ENCODE peak calls at places on chromosomes 2 and 18, in seven cellular contexts. O is neural progenitor cell, G is fibroblast of lung, F is H9, W is HepG2, V is WERI-Rb-1, B is IMR-90. L is an unnamed sample. For H3K27me3, the result is how much of the 10 kb centered on the place peaks cover.

GRCh38 chr2:38432827-38433606 is 55.9 kb upstream of the ATL2 start:
- DNase-seq in O (no peak), B (no peak), G (no peak), V (peak), F (no peak), W (peak), L (peak)

GRCh38 chr2:149278146-149278878 is 52.1 kb upstream of the LYPD6 start:
- DNase-seq in G (peak), B (no peak), O (no peak), V (no peak), W (no peak), F (no peak), L (peak)

GRCh38 chr2:239180526-239181073 is 220.2 kb downstream of the HDAC4 start:
- DNase-seq in G (no peak), W (no peak), V (no peak), O (no peak), F (no peak), B (no peak), L (no peak)

GRCh38 chr2:164721425-164721824 is 100.1 kb upstream of the GRB14 start:
- DNase-seq in O (no peak), G (no peak), B (no peak), F (no peak), V (no peak), W (no peak), L (no peak)

GRCh38 chr18:32010124-32010745 is 8.4 kb upstream of the RNF125 start:
- DNase-seq in O (no peak), W (no peak), G (no peak), V (no peak), B (no peak), F (peak), L (peak)

GRCh38 chr2:237306083-237306786 is 107.7 kb downstream of the COL6A3 start:
- DNase-seq in B (peak), O (no peak), V (no peak), W (no peak), G (peak), F (no peak), L (no peak)

GRCh38 chr2:71777946-71778345 is 324.6 kb downstream of the DYSF start:
- DNase-seq in B (no peak), F (no peak), W (no peak), G (no peak), O (no peak), V (no peak), L (no peak)

GRCh38 chr18:63882333-63883141 is 5.0 kb upstream of the SERPINB2 start:
- DNase-seq in O (no peak), B (peak), G (peak), F (no peak), V (no peak), W (no peak), L (no peak)

GRCh38 chr2:241161646-241162281 is 11.5 kb downstream of the PPP1R7 start:
- DNase-seq in B (peak), O (no peak), F (no peak), W (no peak), V (no peak), G (peak), L (peak)

GRCh38 chr2:240155080-240156025 is 14.9 kb upstream of the OTOS start:
- DNase-seq in O (peak), G (no peak), V (no peak), B (peak), W (no peak), F (no peak), L (no peak)

GRCh38 chr18:13260927-13261471 is 42.4 kb downstream of the LDLRAD4 start:
- DNase-seq in V (no peak), F (no peak), B (no peak), G (no peak), O (no peak), W (no peak), L (no peak)

GRCh38 chr2:213119061-213119809 is 32.2 kb downstream of the IKZF2 start:
- DNase-seq in B (peak), O (no peak), G (peak), F (no peak), V (no peak), W (no peak), L (no peak)

GRCh38 chr18:24600076-24600654 is 139.7 kb downstream of the HRH4 start:
- DNase-seq in V (peak), F (no peak), W (peak), B (peak), G (peak), O (peak), L (peak)

DNA sequence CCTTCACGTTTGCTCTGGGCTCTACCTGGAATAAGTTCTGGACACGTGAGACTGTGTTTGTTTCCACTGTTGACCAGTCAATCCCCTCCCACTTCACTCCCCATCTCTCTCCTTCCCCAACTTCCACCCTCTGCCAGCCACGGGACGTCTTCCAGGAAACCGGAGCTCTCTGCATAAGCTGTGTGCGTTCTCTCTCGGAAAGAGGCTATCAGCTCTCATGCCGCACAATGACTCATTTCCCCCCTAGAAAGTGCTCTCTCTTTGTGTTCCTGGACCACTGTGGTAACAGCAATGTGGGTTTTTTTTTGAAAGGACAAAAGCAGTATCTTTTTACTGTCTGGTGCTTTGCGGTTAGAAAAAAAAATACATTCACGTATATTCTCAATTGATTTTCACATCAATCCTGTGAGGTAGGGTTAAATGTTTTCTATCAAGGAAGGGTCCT is 10.2 kb downstream of the PROKR1 start:
- DNase-seq in V (no peak), F (no peak), G (peak), O (no peak), B (peak), W (no peak), L (peak)
- H3K27me3 ChIP-seq in V (under half), F (under half), G (under half), O (under half), B (under half), W (under half), L (under half)

GRCh38 chr2:8488001-8488738 is 193.7 kb upstream of the ID2 start:
- DNase-seq in W (no peak), F (no peak), V (no peak), O (peak), B (no peak), G (no peak), L (no peak)
- H3K27me3 ChIP-seq in W (under half), F (under half), V (under half), O (under half), B (under half), G (under half), L (under half)

GRCh38 chr2:166675553-166675952 is 181.5 kb upstream of the SCN7A start:
- DNase-seq in G (no peak), F (no peak), B (no peak), O (no peak), V (no peak), W (no peak), L (no peak)

GRCh38 chr2:166665991-166666940 is 172.2 kb upstream of the SCN7A start:
- DNase-seq in O (no peak), V (no peak), G (peak), W (no peak), F (no peak), B (peak), L (no peak)

GRCh38 chr2:166671831-166672230 is 177.8 kb upstream of the SCN7A start:
- DNase-seq in W (no peak), O (no peak), B (peak), F (no peak), G (no peak), V (no peak), L (no peak)

DNA sequence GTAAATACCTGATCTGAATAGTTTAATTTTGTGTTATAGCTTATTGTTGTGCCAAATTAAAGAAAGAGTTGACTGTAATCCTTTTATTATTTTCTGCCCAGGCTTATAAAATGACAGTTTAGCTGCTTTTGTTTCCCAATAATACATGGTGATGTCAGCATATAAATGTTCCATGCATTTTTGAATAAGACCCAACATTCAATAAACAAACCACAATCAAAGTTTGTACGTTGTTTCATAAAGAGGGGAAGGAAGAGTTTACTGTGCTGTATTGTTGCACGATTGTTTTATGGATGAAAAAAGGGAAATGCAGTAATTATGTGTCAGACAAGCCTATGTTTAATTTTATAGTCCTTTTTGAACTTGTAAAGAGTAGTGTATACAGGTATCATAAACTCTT is 177.2 kb upstream of the SCN7A start:
- DNase-seq in W (no peak), B (peak), G (peak), F (no peak), V (no peak), O (no peak), L (no peak)
- H3K27me3 ChIP-seq in W (under half), B (under half), G (under half), F (under half), V (under half), O (under half), L (under half)

GRCh38 chr2:27264253-27264752 is 1.5 kb upstream of the SLC30A3 start:
- DNase-seq in B (no peak), V (peak), G (no peak), W (no peak), F (peak), O (peak), L (no peak)

GRCh38 chr2:27261241-27261925 is 1.5 kb downstream of the SLC30A3 start:
- DNase-seq in F (no peak), V (no peak), G (no peak), B (no peak), O (no peak), W (no peak), L (no peak)

GRCh38 chr2:27263287-27264252 is 723 bp upstream of the SLC30A3 start:
- DNase-seq in F (no peak), O (peak), W (no peak), G (no peak), V (peak), B (no peak), L (no peak)

GRCh38 chr2:27261926-27262298 is 935 bp downstream of the SLC30A3 start:
- DNase-seq in F (no peak), V (no peak), W (no peak), O (peak), B (no peak), G (no peak), L (no peak)

GRCh38 chr2:27262379-27263286 is at the start of gene SLC30A3:
- DNase-seq in F (peak), W (no peak), O (peak), V (peak), B (no peak), G (peak), L (peak)
- H3K27me3 ChIP-seq in F (under half), W (under half), O (half or more), V (under half), B (half or more), G (half or more), L (under half)

L was measured in small intestine.